ENCODE peak calls at places on chromosome 18, in eight cellular contexts. E, M, N, Q, G, L, C and P are unnamed samples.

GRCh38 chr18:73646772-73647171 is 500.9 kb downstream of the FBXO15 start:
- DNase-seq in L (no peak), M (no peak), Q (no peak), C (no peak), N (no peak), G (no peak), E (no peak), P (no peak)

GRCh38 chr18:78896111-78896510 is 83.5 kb upstream of the SALL3 start:
- DNase-seq in E (no peak), Q (no peak), M (no peak), C (no peak), G (no peak), N (no peak), L (no peak), P (no peak)

GRCh38 chr18:43887491-43887890 is 610.2 kb upstream of the SYT4 start:
- DNase-seq in E (no peak), M (no peak), C (no peak), L (no peak), G (no peak), N (no peak), Q (no peak), P (no peak)

GRCh38 chr18:67068608-67069007 is 447.9 kb downstream of the DSEL start:
- DNase-seq in G (no peak), L (no peak), N (no peak), M (no peak), Q (no peak), C (no peak), E (no peak), P (no peak)

GRCh38 chr18:56458770-56459450 is 179.5 kb downstream of the TXNL1 start:
- DNase-seq in G (no peak), C (no peak), N (no peak), L (no peak), Q (peak), M (no peak), E (no peak), P (no peak)

GRCh38 chr18:7512326-7512725 is 54.8 kb upstream of the PTPRM start:
- DNase-seq in M (no peak), Q (no peak), C (no peak), N (no peak), E (no peak), L (no peak), G (no peak), P (no peak)

GRCh38 chr18:44409524-44409923 is 271.2 kb upstream of the SETBP1 start:
- DNase-seq in C (no peak), M (no peak), G (no peak), L (no peak), E (no peak), Q (no peak), N (no peak), P (no peak)

GRCh38 chr18:76064998-76065397 is 430.0 kb downstream of the ZNF516 start:
- DNase-seq in G (no peak), Q (no peak), E (peak), M (no peak), L (no peak), C (no peak), N (peak), P (no peak)

GRCh38 chr18:70293166-70293565 is 4.3 kb downstream of the SOCS6 start:
- DNase-seq in E (no peak), N (no peak), C (no peak), L (no peak), Q (no peak), G (no peak), M (peak), P (no peak)

GRCh38 chr18:39350916-39351315 is 1785.3 kb upstream of the CELF4 start:
- DNase-seq in M (no peak), L (no peak), Q (no peak), C (no peak), N (no peak), G (no peak), E (no peak), P (no peak)

GRCh38 chr18:51448949-51449348 is 251.5 kb upstream of the MEX3C start:
- DNase-seq in N (no peak), Q (no peak), L (no peak), M (no peak), E (no peak), C (no peak), G (no peak), P (no peak)

GRCh38 chr18:8254664-8255063 is 354.6 kb upstream of the RAB12 start:
- DNase-seq in G (no peak), Q (peak), L (no peak), M (no peak), E (no peak), N (no peak), C (no peak), P (no peak)

GRCh38 chr18:8536226-8536625 is 73.0 kb upstream of the RAB12 start:
- DNase-seq in G (no peak), L (no peak), E (no peak), M (no peak), Q (no peak), N (no peak), C (no peak), P (no peak)

GRCh38 chr18:61713502-61713901 is 179.3 kb downstream of the RNF152 start:
- DNase-seq in L (no peak), C (no peak), Q (no peak), N (no peak), E (no peak), M (no peak), G (no peak), P (no peak)

GRCh38 chr18:58297198-58297597 is 253.2 kb downstream of the NEDD4L start:
- DNase-seq in M (no peak), N (no peak), G (no peak), Q (no peak), C (no peak), E (no peak), L (no peak), P (no peak)

GRCh38 chr18:76771132-76771824 is 51.1 kb upstream of the ZNF236 start:
- DNase-seq in E (no peak), N (peak), M (no peak), C (no peak), L (no peak), G (no peak), Q (no peak), P (no peak)

GRCh38 chr18:25456284-25456683 is 104.3 kb upstream of the ZNF521 start:
- DNase-seq in E (no peak), C (no peak), N (no peak), G (no peak), L (no peak), Q (no peak), M (no peak), P (no peak)

GRCh38 chr18:48764452-48764851 is 186.3 kb downstream of the SMAD7 start:
- DNase-seq in G (no peak), Q (no peak), M (no peak), N (no peak), L (no peak), C (no peak), E (no peak), P (no peak)

GRCh38 chr18:57581301-57581934 is 5.1 kb downstream of the FECH start:
- DNase-seq in Q (peak), N (no peak), L (peak), E (no peak), M (peak), C (no peak), G (peak), P (no peak)

DNA sequence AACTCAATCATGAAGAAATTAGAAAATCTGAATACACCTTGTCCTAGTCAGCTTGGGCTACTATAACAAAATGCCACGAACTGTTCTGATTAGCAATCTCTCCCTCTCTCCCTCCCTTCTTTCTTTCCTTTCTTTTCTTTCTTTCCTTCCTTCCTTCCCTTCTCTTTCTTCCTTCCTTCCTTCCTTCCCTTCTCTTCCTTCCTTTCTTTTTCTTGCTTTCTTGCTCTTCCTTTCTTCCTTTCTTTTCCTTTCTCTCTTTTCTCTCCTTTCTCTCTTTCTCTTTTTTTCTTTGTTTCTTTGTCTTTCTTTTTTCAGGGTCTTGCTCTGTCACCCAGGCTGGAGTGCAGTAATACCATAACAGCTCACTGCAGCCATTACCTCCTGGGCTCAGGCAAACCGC is 23.6 kb upstream of the EMILIN2 start:
- DNase-seq in N (no peak), E (no peak), M (no peak), L (no peak), C (no peak), G (no peak), Q (no peak), P (no peak)
- TF ChIP-seq CTCF in N (no peak), E (no peak), M (no peak), L (no peak), C (no peak), G (no peak), Q (no peak), P (no peak)

DNA sequence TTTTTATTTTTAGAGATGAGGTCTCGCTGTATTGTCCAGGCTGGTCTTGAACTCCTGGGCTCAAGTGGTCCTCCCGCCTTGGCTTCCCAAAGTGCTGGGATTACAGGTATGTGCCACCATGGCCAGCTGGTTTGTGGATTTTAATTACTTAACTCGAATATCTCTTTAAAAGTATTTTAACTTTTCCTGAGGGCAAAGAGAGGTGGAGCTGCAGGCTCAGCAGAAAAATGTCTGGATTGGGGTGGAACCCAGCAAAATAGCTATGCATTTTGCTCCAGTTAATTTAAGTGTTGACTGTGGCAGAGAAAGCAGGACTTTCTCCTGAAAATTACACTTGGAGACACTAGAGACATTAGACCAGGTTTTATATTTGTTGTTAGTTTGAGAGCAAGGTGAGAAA is 35.5 kb upstream of the TXNDC2 start:
- DNase-seq in E (no peak), C (no peak), Q (no peak), M (no peak), N (no peak), L (no peak), G (no peak), P (no peak)
- TF ChIP-seq CTCF in E (no peak), C (no peak), Q (no peak), M (no peak), N (no peak), L (no peak), G (no peak), P (no peak)

DNA sequence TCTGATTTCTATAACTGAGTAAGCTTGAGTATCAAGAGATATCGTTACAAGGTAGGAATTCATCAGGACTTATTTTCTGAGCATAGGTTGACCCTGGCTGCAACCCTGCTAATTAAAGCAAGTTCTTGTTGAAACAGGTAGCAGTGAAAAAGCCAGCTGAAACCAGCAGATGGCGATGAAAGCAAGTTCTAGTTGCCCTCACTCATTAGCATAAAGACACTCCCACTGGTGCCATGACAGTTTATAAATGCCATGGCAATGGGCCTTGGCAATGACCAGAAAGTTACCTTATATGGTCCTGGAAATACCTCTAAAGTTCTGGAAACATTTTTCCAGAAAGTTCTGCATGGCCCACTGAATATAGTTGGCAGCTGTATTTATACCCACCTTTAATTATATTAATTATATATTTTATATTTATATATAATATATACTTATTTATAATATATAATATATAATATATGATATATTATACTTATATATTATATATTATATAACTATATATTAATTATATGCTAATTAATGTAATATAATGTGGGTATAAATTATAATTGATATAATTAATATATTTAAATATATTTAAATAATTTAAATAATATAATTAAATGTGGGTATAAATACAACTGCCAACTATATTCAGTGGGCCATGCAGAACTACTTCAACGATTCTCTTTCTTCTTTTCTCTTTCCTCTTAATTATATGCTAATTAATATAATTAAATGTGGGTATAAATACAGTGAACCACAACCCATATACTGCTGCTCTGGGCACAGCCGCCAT is 188.0 kb downstream of the CDH7 start:
- DNase-seq in E (peak), C (no peak), M (peak), L (peak), N (peak), Q (no peak), G (no peak), P (no peak)
- TF ChIP-seq CTCF in E (peak), C (peak), M (peak), L (peak), N (peak), Q (no peak), G (no peak), P (no peak)

DNA sequence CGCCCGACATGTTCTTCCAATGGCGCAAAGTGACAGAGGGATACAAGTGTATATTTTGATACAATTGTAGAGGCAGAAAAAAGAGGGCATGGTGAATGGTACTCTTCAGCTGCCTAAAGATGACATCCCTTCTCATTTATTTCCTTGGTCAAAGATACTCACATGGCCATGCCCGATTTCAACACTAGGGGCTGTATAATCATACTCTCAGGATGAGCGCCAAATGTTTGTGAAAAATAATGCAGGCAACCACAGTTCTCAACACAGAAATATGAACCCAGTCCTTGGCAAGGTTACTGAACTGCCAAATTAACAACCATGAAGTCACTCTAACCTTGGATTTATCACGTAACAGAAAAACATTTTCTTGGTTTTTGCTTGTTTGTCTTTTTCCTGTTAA is 204.4 kb downstream of the CCDC102B start:
- DNase-seq in Q (no peak), G (no peak), M (no peak), N (peak), E (no peak), L (no peak), C (no peak), P (no peak)
- TF ChIP-seq CTCF in Q (no peak), G (no peak), M (no peak), N (peak), E (peak), L (no peak), C (no peak), P (no peak)

GRCh38 chr18:74896390-74896991 is 298.8 kb downstream of the ZNF407 start:
- DNase-seq in Q (peak), E (peak), L (no peak), G (no peak), N (peak), M (peak), C (no peak), P (no peak)
- TF ChIP-seq CTCF in Q (peak), E (peak), L (no peak), G (no peak), N (peak), M (peak), C (peak), P (no peak)

DNA sequence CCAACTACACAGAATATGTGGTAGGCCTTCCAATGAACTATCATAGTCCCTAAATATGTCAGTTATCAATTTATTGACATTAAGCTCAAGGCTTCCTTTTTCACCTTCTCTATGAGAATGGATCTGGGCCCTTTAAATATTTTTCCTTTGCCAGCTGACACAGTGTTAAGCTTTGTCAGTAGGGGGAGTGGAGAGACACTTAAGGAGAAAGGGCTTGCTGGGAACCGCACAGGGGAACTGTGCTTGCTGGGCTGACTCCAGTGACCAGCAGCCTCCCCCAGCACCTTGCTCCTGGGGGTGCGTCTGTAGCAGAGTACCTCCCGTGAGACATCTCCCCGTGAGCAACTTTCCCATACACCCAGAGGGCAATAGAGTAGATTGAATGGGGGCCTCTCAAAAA is 6.5 kb upstream of the PTPN2 start:
- DNase-seq in Q (no peak), N (no peak), E (no peak), L (no peak), C (no peak), G (no peak), M (no peak), P (no peak)
- TF ChIP-seq CTCF in Q (no peak), N (no peak), E (no peak), L (peak), C (no peak), G (no peak), M (no peak), P (no peak)

GRCh38 chr18:26656944-26657536 is 108.7 kb upstream of the KCTD1 start:
- DNase-seq in G (peak), M (peak), E (peak), L (no peak), C (peak), Q (peak), N (peak), P (peak)
- TF ChIP-seq CTCF in G (no peak), M (no peak), E (no peak), L (no peak), C (peak), Q (no peak), N (no peak), P (no peak)